ENCODE peak calls at places on chromosomes 7 and 10, in seven cellular contexts. Y is HS-5, F is omental fat pad, W is ecto neural progenitor cell, B is brain microvascular endothelial cell, X is fibroblast of pulmonary artery, Z is T-helper 1 cell. G is an unnamed sample.

GRCh38 chr10:89279449-89279869 is 22.4 kb upstream of the IFIT2 start:
- DNase-seq in Z (no peak), F (no peak), W (no peak), Y (no peak), B (peak; percentile 68), X (peak; percentile 93), G (no peak)

GRCh38 chr7:31120800-31121513 is 68.8 kb downstream of the ADCYAP1R1 start:
- DNase-seq in F (no peak), Z (no peak), Y (no peak), W (peak; percentile 30), X (no peak), B (no peak), G (no peak)

GRCh38 chr7:78134256-78134655 is 335.7 kb downstream of the PHTF2 start:
- DNase-seq in F (no peak), B (peak; percentile 62), W (no peak), X (peak; percentile 60), Z (no peak), Y (peak; percentile 65), G (peak; percentile 23)

GRCh38 chr10:84214612-84215235 is 10.6 kb downstream of the LRIT2 start:
- DNase-seq in X (no peak), W (peak; percentile 66), Y (no peak), F (no peak), B (no peak), Z (no peak), G (peak; percentile 52)

GRCh38 chr7:4102231-4102841 is 579.8 kb upstream of the FOXK1 start:
- DNase-seq in F (no peak), Y (no peak), X (no peak), B (no peak), Z (no peak), W (no peak), G (no peak)

GRCh38 chr7:38020134-38020533 is 99.7 kb downstream of the EPDR1 start:
- DNase-seq in W (no peak), Y (peak; percentile 14), F (no peak), Z (no peak), X (no peak), B (peak; percentile 19), G (no peak)

GRCh38 chr7:128888039-128888755 is 22.3 kb downstream of the KCP start:
- DNase-seq in B (no peak), W (no peak), F (no peak), X (no peak), Z (no peak), Y (no peak), G (no peak)

GRCh38 chr7:151796091-151796870 is 80.6 kb downstream of the PRKAG2 start:
- DNase-seq in W (no peak), B (no peak), Y (peak; percentile 24), F (no peak), X (no peak), Z (no peak), G (peak; percentile 55)

GRCh38 chr7:80643336-80643925 is 5.0 kb downstream of the CD36 start:
- DNase-seq in Y (no peak), F (no peak), B (no peak), W (no peak), Z (no peak), X (no peak), G (no peak)

GRCh38 chr10:95196053-95196452 is 2.0 kb downstream of the ACSM6 start:
- DNase-seq in B (no peak), F (no peak), Z (no peak), Y (no peak), X (no peak), W (no peak), G (no peak)

GRCh38 chr7:26667514-26668133 is 196.8 kb downstream of the SKAP2 start:
- DNase-seq in W (peak; percentile 76), Y (peak; percentile 84), X (peak; percentile 92), B (peak; percentile 85), Z (peak; percentile 29), F (no peak), G (peak; percentile 94)

GRCh38 chr7:30549933-30550493 is 44.7 kb upstream of the GARS1 start:
- DNase-seq in Y (no peak), X (peak; percentile 29), F (no peak), Z (no peak), B (no peak), W (no peak), G (no peak)

GRCh38 chr10:119231654-119232053 is 24.3 kb downstream of the GRK5 start:
- DNase-seq in Z (no peak), X (no peak), W (no peak), F (no peak), B (no peak), Y (no peak), G (no peak)

GRCh38 chr10:102419561-102420442 is 834 bp upstream of the FBXL15 start:
- DNase-seq in F (no peak), W (peak; percentile 94), Z (peak; percentile 68), Y (no peak), X (no peak), B (no peak), G (peak; percentile 51)

GRCh38 chr7:4824120-4824775 is 37.6 kb downstream of the PAPOLB start:
- DNase-seq in Y (no peak), F (no peak), X (no peak), Z (no peak), W (no peak), B (no peak), G (no peak)

GRCh38 chr7:17370901-17371550 is 72.6 kb downstream of the AHR start:
- DNase-seq in W (no peak), X (peak; percentile 30), Z (no peak), B (no peak), Y (peak; percentile 22), F (no peak), G (peak; percentile 10)

GRCh38 chr10:76302491-76302890 is 871.1 kb downstream of the LRMDA start:
- DNase-seq in B (no peak), Y (no peak), Z (no peak), F (no peak), X (peak; percentile 28), W (no peak), G (no peak)